ENCODE peak calls at places on chromosome 5, in seven cellular contexts. L, E, U, D, V, G and A are unnamed samples.
A peak's percentile ranks its signal among the peaks of the same experiment; 100 is the strongest.

GRCh38 chr5:91024727-91025126 is 358.4 kb downstream of the ARRDC3 start:
- DNase-seq in G (no peak), U (no peak), V (no peak), E (no peak), D (no peak), L (no peak), A (peak; percentile 73)

GRCh38 chr5:84393969-84394368 is 9.3 kb upstream of the EDIL3 start:
- DNase-seq in U (no peak), L (no peak), E (no peak), D (no peak), V (no peak), G (no peak), A (no peak)

GRCh38 chr5:52469420-52469819 is 318.3 kb upstream of the ITGA1 start:
- DNase-seq in U (no peak), L (no peak), E (no peak), G (no peak), D (no peak), V (no peak), A (no peak)

GRCh38 chr5:33160871-33161270 is 279.9 kb upstream of the TARS1 start:
- DNase-seq in L (no peak), V (no peak), U (no peak), D (no peak), G (no peak), E (no peak), A (no peak)

GRCh38 chr5:129899454-129899853 is 4.8 kb upstream of the CHSY3 start:
- DNase-seq in V (no peak), G (no peak), D (peak; percentile 40), E (no peak), U (no peak), L (no peak), A (no peak)

GRCh38 chr5:143860211-143860610 is 48.2 kb downstream of the HMHB1 start:
- DNase-seq in G (no peak), V (no peak), L (no peak), U (no peak), E (no peak), D (no peak), A (no peak)

GRCh38 chr5:1762878-1763547 is 36.6 kb downstream of the MRPL36 start:
- DNase-seq in V (peak; percentile 5), D (no peak), U (no peak), L (no peak), E (no peak), G (no peak), A (no peak)

GRCh38 chr5:39209924-39210323 is 9.4 kb downstream of the FYB1 start:
- DNase-seq in U (no peak), V (no peak), L (no peak), D (no peak), E (no peak), G (no peak), A (no peak)

GRCh38 chr5:147935032-147935431 is 28.7 kb upstream of the C5orf46 start:
- DNase-seq in E (no peak), U (no peak), D (peak; percentile 52), G (no peak), V (no peak), L (no peak), A (no peak)

GRCh38 chr5:180208435-180209081 is 453 bp downstream of the RASGEF1C start:
- DNase-seq in D (no peak), L (no peak), G (peak; percentile 55), E (no peak), V (no peak), U (peak; percentile 69), A (no peak)

GRCh38 chr5:67010684-67011409 is 185.8 kb downstream of the CD180 start:
- DNase-seq in V (no peak), D (no peak), U (peak; percentile 38), G (no peak), E (no peak), L (no peak), A (peak; percentile 47)

GRCh38 chr5:88238732-88239131 is 29.9 kb downstream of the TMEM161B start:
- DNase-seq in G (no peak), E (no peak), U (no peak), L (no peak), V (no peak), D (no peak), A (no peak)

GRCh38 chr5:66850354-66851075 is 254.3 kb downstream of the MAST4 start:
- DNase-seq in V (no peak), L (no peak), E (no peak), D (peak; percentile 26), U (no peak), G (no peak), A (no peak)

GRCh38 chr5:102638316-102638715 is 116.8 kb upstream of the PAM start:
- DNase-seq in E (no peak), L (no peak), U (no peak), G (no peak), D (no peak), V (no peak), A (no peak)

GRCh38 chr5:95646569-95647330 is at the start of gene RFESD:
- DNase-seq in G (peak; percentile 99), L (peak; percentile 100), D (peak; percentile 98), V (peak; percentile 99), U (peak; percentile 96), E (peak; percentile 83), A (peak; percentile 100)
- TF ChIP-seq CTCF in G (peak; percentile 7), L (no peak), D (no peak), V (no peak), U (no peak), E (no peak), A (peak; percentile 29)

DNA sequence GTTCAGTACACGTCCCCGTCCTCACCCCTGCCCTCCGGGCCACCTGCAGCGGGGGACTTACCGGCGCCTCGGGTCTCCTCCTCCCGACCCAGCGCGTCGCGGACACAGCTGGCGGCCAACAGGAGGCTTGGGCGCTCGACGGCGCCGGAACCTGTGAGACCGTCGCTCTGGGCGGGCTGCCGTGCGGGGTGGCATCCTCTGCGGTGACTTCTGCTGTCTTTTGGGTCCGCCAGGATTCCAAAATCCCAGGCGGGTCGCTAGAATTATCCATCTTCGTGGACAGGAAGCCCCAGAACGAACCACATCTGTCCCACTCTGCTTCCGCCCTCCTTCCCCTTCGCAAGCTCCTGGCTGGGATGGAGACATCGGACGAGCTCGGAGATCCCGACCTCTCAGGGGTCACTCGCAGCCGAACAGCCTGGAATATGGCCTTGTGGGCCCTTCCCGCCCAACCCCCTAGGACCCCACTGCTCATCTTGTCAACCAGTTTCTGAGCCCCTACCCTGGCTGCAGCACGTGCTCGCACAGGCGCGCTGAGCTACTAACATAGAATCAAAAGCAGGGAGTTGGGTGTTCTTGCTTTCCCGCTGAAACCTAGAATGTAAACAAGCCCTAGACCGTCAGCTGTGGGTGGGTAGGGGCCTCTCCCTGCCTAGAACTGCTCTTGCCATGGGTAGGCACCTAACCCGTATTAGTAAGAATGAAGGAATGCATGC is 947 bp upstream of the MARCHF3 start:
- DNase-seq in D (no peak), G (peak; percentile 21), U (peak; percentile 31), V (no peak), E (no peak), L (no peak), A (peak; percentile 23)
- TF ChIP-seq CTCF in D (no peak), G (no peak), U (no peak), V (no peak), E (no peak), L (no peak), A (no peak)

DNA sequence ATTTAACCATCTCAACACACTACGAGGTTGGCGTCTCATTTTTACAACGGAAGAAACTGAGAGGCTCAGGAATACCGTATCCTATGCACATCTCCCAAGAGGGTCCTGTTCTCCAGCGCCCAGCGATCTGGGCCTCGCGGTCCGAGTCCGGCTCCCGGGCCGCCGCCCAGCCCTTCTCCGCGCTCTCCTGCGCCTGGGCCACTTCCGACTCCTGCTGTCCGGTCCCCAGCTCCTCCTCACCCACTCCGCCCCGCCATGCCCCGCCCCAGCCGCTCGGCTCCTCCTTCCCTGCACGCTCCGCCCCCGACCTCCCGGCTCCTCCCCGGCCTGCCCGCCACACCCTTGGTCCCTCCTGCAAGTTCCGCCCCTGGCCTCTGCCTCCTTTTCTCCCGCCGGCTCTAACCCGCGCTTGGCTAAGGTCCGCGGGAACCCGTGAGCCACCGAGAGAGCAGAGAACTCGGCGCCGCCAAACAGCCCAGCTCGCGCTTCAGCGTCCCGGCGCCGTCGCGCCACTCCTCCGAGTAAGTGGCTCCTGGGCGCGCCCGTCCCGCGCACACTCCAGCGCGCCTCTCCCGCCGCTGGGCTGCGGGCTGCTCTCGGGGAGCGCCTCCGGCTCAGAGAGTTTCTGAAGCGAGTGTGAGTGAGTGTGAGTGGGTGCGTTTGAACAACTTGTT is 87.3 kb upstream of the TNFAIP8 start:
- DNase-seq in V (peak; percentile 98), E (peak; percentile 87), G (peak; percentile 96), L (peak; percentile 96), U (peak; percentile 97), D (peak; percentile 95), A (peak; percentile 97)
- TF ChIP-seq CTCF in V (no peak), E (no peak), G (no peak), L (no peak), U (no peak), D (no peak), A (no peak)

GRCh38 chr5:44868541-44868940 is 59.8 kb downstream of the MRPS30 start:
- DNase-seq in D (no peak), G (no peak), E (no peak), L (no peak), U (no peak), V (no peak), A (no peak)

GRCh38 chr5:44860267-44860666 is 51.5 kb downstream of the MRPS30 start:
- DNase-seq in V (no peak), E (no peak), G (no peak), U (no peak), D (no peak), L (no peak), A (no peak)

DNA sequence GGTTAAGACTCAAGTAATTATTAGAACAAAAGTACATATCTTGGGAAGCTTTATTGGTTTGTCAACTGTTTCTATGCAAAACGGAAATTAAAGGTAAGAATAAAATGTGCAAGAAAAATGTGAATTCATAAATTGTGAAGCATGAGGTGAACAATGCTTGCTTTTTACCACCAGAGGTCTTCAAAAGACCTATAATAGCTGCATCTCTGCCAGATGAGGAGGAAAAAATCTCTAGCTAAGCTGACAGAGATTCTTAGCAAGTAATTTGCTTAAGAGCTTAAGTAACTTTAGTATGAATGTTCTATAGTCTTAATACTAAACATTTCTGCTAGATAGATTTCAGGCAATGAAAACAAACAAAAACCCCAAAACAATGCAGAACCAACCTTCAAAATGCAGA is 54.1 kb downstream of the MRPS30 start:
- DNase-seq in U (no peak), V (no peak), L (no peak), E (no peak), D (peak; percentile 4), G (no peak), A (no peak)
- TF ChIP-seq CTCF in U (no peak), V (no peak), L (peak; percentile 38), E (peak; percentile 50), D (peak; percentile 21), G (peak; percentile 59), A (no peak)

GRCh38 chr5:131735393-131735792 is 61.4 kb downstream of the FNIP1 start:
- DNase-seq in G (no peak), E (no peak), V (no peak), L (no peak), D (no peak), U (no peak), A (no peak)
- TF ChIP-seq CTCF in G (no peak), E (no peak), V (no peak), L (no peak), D (no peak), U (no peak), A (no peak)

GRCh38 chr5:109479260-109479860 is 69.6 kb upstream of the PJA2 start:
- DNase-seq in D (peak; percentile 27), U (no peak), E (no peak), L (no peak), V (no peak), G (no peak), A (no peak)
- TF ChIP-seq CTCF in D (peak; percentile 42), U (no peak), E (peak; percentile 29), L (peak; percentile 54), V (no peak), G (peak; percentile 45), A (peak; percentile 13)